ENCODE peak calls at places on chromosomes 2 and 18, in four cellular contexts. X is CD4-positive, alpha-beta T cell; V is pancreas; J is left ventricle myocardium inferior. N is an unnamed sample.

GRCh38 chr2:162115076-162115475 is 37.0 kb downstream of the GCG start:
- DNase-seq in X (no peak), V (no peak), J (no peak), N (no peak)

GRCh38 chr2:168673265-168674222 is 128.9 kb upstream of the NOSTRIN start:
- DNase-seq in X (no peak), V (no peak), J (no peak), N (no peak)

GRCh38 chr18:59249186-59249774 is 24.0 kb downstream of the RAX start:
- DNase-seq in X (no peak), V (no peak), J (no peak), N (no peak)

GRCh38 chr2:175690113-175690716 is 311.9 kb downstream of the LNPK start:
- DNase-seq in X (no peak), V (no peak), J (no peak), N (no peak)

GRCh38 chr18:60596928-60597327 is 224.4 kb upstream of the MC4R start:
- DNase-seq in X (no peak), V (no peak), J (no peak), N (no peak)

GRCh38 chr2:36376992-36377738 is 21.6 kb downstream of the CRIM1 start:
- DNase-seq in X (no peak), V (no peak), J (no peak), N (no peak)

GRCh38 chr2:187050409-187050998 is 201.5 kb upstream of the ZSWIM2 start:
- DNase-seq in X (no peak), V (no peak), J (no peak), N (no peak)

GRCh38 chr2:182302174-182302573 is 124.7 kb downstream of the PDE1A start:
- DNase-seq in X (no peak), V (no peak), J (no peak), N (no peak)

GRCh38 chr18:61893304-61893970 is 630 bp upstream of the RNF152 start:
- DNase-seq in X (peak), V (peak), J (peak), N (peak)

GRCh38 chr2:210224660-210225460 is at the start of gene ACADL:
- DNase-seq in X (no peak), V (peak), J (peak), N (no peak)

GRCh38 chr2:71849603-71850305 is 297.9 kb downstream of the CYP26B1 start:
- DNase-seq in X (no peak), V (no peak), J (no peak), N (no peak)

GRCh38 chr2:58354230-58354629 is 113.1 kb upstream of the FANCL start:
- DNase-seq in X (no peak), V (no peak), J (no peak), N (no peak)

GRCh38 chr2:117057021-117057420 is 757.5 kb upstream of the DDX18 start:
- DNase-seq in X (no peak), V (no peak), J (no peak), N (no peak)

GRCh38 chr2:225017713-225018112 is 24.6 kb downstream of the DOCK10 start:
- DNase-seq in X (no peak), V (no peak), J (no peak), N (no peak)

GRCh38 chr2:127721311-127721977 is 20.1 kb downstream of the SFT2D3 start:
- DNase-seq in X (no peak), V (no peak), J (no peak), N (no peak)

GRCh38 chr2:3042601-3043585 is 334.7 kb downstream of the EIPR1 start:
- DNase-seq in X (no peak), V (peak), J (peak), N (no peak)

GRCh38 chr18:21167641-21168372 is 56.2 kb upstream of the ROCK1 start:
- DNase-seq in X (no peak), V (peak), J (no peak), N (no peak)

GRCh38 chr2:71814885-71815284 is 332.8 kb downstream of the CYP26B1 start:
- DNase-seq in X (no peak), V (no peak), J (no peak), N (no peak)

GRCh38 chr2:197908940-197909339 is 104.5 kb downstream of the PLCL1 start:
- DNase-seq in X (no peak), V (no peak), J (no peak), N (no peak)

GRCh38 chr2:16196687-16197503 is 256.5 kb downstream of the MYCN start:
- DNase-seq in X (no peak), V (no peak), J (no peak), N (no peak)

GRCh38 chr2:136010126-136010525 is 24.7 kb upstream of the DARS1 start:
- DNase-seq in X (no peak), V (no peak), J (no peak), N (no peak)

GRCh38 chr2:175445276-175445675 is 263.8 kb upstream of the ATP5MC3 start:
- DNase-seq in X (no peak), V (no peak), J (no peak), N (no peak)

GRCh38 chr2:60510713-60511112 is 42.7 kb downstream of the BCL11A start:
- DNase-seq in X (no peak), V (no peak), J (no peak), N (no peak)

GRCh38 chr2:119158563-119159347 is at the start of gene C1QL2:
- DNase-seq in X (no peak), V (no peak), J (no peak), N (no peak)

GRCh38 chr2:15825276-15826060 is 114.9 kb upstream of the MYCN start:
- DNase-seq in X (no peak), V (no peak), J (no peak), N (no peak)

GRCh38 chr2:18752667-18753422 is 163.5 kb upstream of the NT5C1B start:
- DNase-seq in X (no peak), V (no peak), J (no peak), N (no peak)

GRCh38 chr18:51151568-51152511 is 45.6 kb downstream of the MEX3C start:
- DNase-seq in X (peak), V (no peak), J (no peak), N (peak)
- TF ChIP-seq CTCF in X (peak), V (no peak), J (no peak), N (no peak)

DNA sequence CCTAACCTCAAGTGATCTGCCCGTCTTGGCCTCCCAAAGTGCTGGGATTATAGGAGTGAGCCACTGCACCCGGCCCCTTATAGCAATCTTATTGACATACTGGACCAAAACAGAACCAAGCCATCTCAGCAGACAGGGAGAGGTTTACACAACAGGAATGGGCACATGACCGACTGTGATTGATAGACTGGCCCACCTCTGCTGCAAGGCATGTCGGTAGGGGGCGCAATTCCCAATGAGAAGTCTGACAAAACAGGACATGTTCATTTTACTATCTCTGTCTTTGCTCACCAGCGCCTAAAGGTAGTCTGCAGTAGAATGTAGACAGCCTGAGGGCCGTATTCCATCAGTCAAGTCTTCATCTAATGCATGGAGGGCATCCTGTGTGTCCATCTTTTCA is 2.0 kb downstream of the LYPD6B start:
- DNase-seq in X (no peak), V (no peak), J (no peak), N (no peak)
- TF ChIP-seq CTCF in X (peak), V (peak), J (peak), N (no peak)

GRCh38 chr2:109351164-109351756 is 222.3 kb downstream of the SH3RF3 start:
- DNase-seq in X (no peak), V (peak), J (peak), N (no peak)

GRCh38 chr2:109348645-109349554 is 219.9 kb downstream of the SH3RF3 start:
- DNase-seq in X (peak), V (peak), J (no peak), N (no peak)

GRCh38 chr2:109350526-109350925 is 221.5 kb downstream of the SH3RF3 start:
- DNase-seq in X (no peak), V (peak), J (no peak), N (no peak)

GRCh38 chr2:109348190-109348589 is 219.2 kb downstream of the SH3RF3 start:
- DNase-seq in X (no peak), V (peak), J (no peak), N (no peak)

DNA sequence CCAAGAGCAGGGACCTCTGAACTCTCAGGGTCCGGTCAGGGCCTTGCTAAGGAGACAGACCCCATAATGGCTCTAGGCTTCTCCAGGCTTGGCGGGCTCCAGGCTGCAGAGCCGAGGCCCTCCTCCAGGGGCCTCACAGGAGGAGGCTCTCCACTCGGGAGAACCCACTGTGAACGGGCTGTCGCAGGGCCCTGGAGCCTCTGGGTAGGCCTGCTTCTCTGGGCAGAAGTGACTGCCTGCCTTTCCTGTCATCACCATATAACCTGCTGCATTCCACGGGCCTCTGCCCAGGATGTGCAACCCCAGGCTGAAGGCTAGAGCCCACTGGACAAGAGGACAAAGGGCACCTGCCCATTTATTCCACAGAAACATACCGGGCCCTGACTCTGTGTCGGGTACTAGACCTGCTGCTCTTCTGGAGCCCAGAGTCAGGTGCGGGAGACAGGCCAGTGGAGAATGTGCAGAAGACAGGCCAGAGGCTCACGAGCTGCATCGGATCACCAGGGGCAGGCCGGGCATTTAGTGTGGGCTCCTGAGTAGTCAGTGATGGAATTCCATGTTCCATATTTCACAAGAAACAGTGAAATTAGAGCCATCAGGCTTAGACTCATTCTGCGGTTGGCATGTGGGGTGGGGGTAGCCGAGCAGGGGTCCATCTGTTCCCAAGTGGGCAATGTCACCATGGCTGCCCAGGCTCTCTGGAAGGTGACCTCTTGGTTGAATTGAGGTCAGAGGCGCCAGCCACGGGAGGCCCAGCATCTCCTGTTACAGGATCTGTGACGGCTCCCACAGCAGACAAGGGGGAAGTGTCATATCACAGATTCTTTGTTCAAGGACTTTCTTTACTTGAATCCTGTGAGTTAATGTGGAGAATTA is 220.8 kb downstream of the SH3RF3 start:
- DNase-seq in X (no peak), V (peak), J (no peak), N (no peak)
- TF ChIP-seq CTCF in X (no peak), V (no peak), J (peak), N (no peak)

DNA sequence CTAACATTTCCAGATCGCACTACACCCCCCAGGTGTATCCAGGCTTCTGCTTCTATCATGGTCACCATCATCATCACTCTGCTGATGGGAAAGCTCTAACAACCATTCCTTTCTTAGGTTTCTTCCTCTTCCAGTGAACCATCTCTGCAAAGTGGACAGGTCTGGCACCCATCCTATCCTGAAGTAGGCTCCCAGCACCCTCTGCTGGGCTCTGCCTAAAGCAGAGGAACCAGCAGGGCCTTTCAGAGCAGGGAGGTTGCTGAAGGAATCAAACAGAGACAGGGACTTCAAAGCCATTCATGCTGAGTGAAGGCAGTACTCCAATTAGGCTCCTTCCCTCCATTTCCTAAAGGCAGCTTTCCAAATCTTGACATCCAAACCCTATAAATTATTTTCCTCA is 27.2 kb upstream of the SATB2 start:
- DNase-seq in X (no peak), V (no peak), J (no peak), N (no peak)
- TF ChIP-seq CTCF in X (no peak), V (no peak), J (no peak), N (no peak)

GRCh38 chr18:23784811-23785245 is 95.6 kb downstream of the LAMA3 start:
- DNase-seq in X (no peak), V (no peak), J (no peak), N (no peak)

GRCh38 chr18:23778828-23779227 is 89.6 kb downstream of the LAMA3 start:
- DNase-seq in X (no peak), V (no peak), J (no peak), N (no peak)

GRCh38 chr18:23776306-23776705 is 87.1 kb downstream of the LAMA3 start:
- DNase-seq in X (no peak), V (no peak), J (no peak), N (no peak)

DNA sequence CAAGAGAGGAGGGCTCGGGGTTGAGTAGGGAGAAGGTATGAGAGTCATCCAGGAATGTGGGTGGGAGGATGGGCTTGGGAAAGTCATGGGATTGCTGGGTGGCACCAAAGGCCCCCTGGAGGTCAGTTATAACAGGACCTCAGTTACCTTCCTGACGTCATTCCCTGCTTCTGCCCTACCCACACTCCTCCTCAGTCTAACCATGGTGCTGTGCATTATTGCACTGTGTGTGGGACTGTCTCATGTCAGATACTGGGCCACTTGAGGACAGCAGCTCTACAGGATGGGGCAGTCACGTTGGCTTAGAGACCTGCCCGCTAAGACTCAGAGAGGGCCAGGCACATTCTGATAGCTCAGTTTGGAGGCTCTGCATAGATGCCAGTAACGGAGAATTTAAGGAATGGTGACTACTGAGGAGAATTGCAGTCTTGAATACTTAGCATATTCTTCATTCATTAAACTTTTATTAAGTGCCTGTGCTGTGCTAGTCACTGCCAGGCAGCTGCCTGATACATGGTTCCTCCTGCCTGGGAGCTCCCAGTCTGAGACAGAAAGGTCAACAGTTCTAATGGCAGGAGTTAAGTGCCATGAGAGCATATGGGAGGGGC is 90.5 kb downstream of the LAMA3 start:
- DNase-seq in X (no peak), V (no peak), J (no peak), N (no peak)
- TF ChIP-seq CTCF in X (no peak), V (no peak), J (no peak), N (no peak)

GRCh38 chr2:86249843-86250402 is 50.7 kb downstream of the MRPL35 start:
- DNase-seq in X (no peak), V (no peak), J (no peak), N (no peak)
- TF ChIP-seq CTCF in X (no peak), V (no peak), J (no peak), N (no peak)

GRCh38 chr2:79040967-79041582 is 15.6 kb downstream of the REG3G start:
- DNase-seq in X (no peak), V (no peak), J (no peak), N (no peak)
- TF ChIP-seq CTCF in X (no peak), V (peak), J (peak), N (no peak)

GRCh38 chr2:42385225-42385624 is 24.2 kb upstream of the COX7A2L start:
- DNase-seq in X (no peak), V (no peak), J (no peak), N (no peak)
- TF ChIP-seq CTCF in X (no peak), V (no peak), J (peak), N (no peak)

N was measured in activated B cell treated with CpG ODN at 0.5 μM for 24 hours.